ENCODE peak calls at places on chromosome 21, in seven cellular contexts. U is pancreas; S is BJ; X is GM23248; J is cardiac fibroblast; Q is effector memory CD4-positive, alpha-beta T cell; C is GM23338. L is an unnamed sample.

GRCh38 chr21:36104306-36105300 is 30.3 kb upstream of the CBR3 start:
- DNase-seq in U (peak), S (no peak), X (peak), J (peak), Q (no peak), C (peak), L (no peak)

GRCh38 chr21:22890656-22891055 is 1892.4 kb downstream of the NCAM2 start:
- DNase-seq in U (no peak), S (no peak), X (no peak), J (no peak), Q (no peak), C (no peak), L (no peak)

GRCh38 chr21:43597052-43597451 is 62.2 kb downstream of the HSF2BP start:
- DNase-seq in U (no peak), S (no peak), X (peak), J (peak), Q (no peak), C (no peak), L (no peak)

GRCh38 chr21:42633858-42634257 is 19.6 kb upstream of the PDE9A start:
- DNase-seq in U (no peak), S (no peak), X (no peak), J (no peak), Q (no peak), C (no peak), L (no peak)

GRCh38 chr21:37367301-37367757 is 756 bp downstream of the DYRK1A start:
- DNase-seq in U (peak), S (no peak), X (peak), J (no peak), Q (no peak), C (no peak), L (no peak)

GRCh38 chr21:43835861-43836260 is 29.2 kb upstream of the AGPAT3 start:
- DNase-seq in U (no peak), S (no peak), X (no peak), J (no peak), Q (no peak), C (no peak), L (no peak)

GRCh38 chr21:44345495-44345894 is 6.3 kb upstream of the CFAP410 start:
- DNase-seq in U (no peak), S (no peak), X (no peak), J (no peak), Q (no peak), C (no peak), L (no peak)

GRCh38 chr21:29287383-29287782 is 11.3 kb upstream of the BACH1 start:
- DNase-seq in U (no peak), S (no peak), X (peak), J (peak), Q (no peak), C (no peak), L (no peak)

GRCh38 chr21:44628707-44629391 is 2.0 kb downstream of the KRTAP10-9 start:
- DNase-seq in U (no peak), S (no peak), X (no peak), J (no peak), Q (no peak), C (no peak), L (no peak)

GRCh38 chr21:38524168-38525153 is 26.2 kb upstream of the ERG start:
- DNase-seq in U (no peak), S (no peak), X (no peak), J (no peak), Q (no peak), C (no peak), L (no peak)

GRCh38 chr21:38531142-38531541 is 32.9 kb upstream of the ERG start:
- DNase-seq in U (no peak), S (no peak), X (peak), J (no peak), Q (no peak), C (no peak), L (no peak)

GRCh38 chr21:38531610-38532009 is 33.3 kb upstream of the ERG start:
- DNase-seq in U (no peak), S (no peak), X (peak), J (peak), Q (no peak), C (no peak), L (no peak)

GRCh38 chr21:38525454-38525853 is 27.2 kb upstream of the ERG start:
- DNase-seq in U (no peak), S (no peak), X (no peak), J (no peak), Q (no peak), C (no peak), L (no peak)

GRCh38 chr21:38527737-38528136 is 29.5 kb upstream of the ERG start:
- DNase-seq in U (no peak), S (no peak), X (no peak), J (no peak), Q (no peak), C (no peak), L (no peak)
- H3K4me3 ChIP-seq in U (no peak), S (no peak), X (no peak), J (no peak), Q (no peak), C (no peak), L (no peak)

GRCh38 chr21:16536661-16537359 is 807.0 kb downstream of the USP25 start:
- DNase-seq in U (no peak), S (no peak), X (no peak), J (peak), Q (no peak), C (no peak), L (no peak)

GRCh38 chr21:16532841-16533240 is 803.1 kb downstream of the USP25 start:
- DNase-seq in U (no peak), S (no peak), X (peak), J (peak), Q (no peak), C (no peak), L (no peak)

GRCh38 chr21:16535100-16535418 is 805.3 kb downstream of the USP25 start:
- DNase-seq in U (peak), S (no peak), X (peak), J (peak), Q (no peak), C (no peak), L (no peak)

GRCh38 chr21:16534408-16535099 is 804.8 kb downstream of the USP25 start:
- DNase-seq in U (peak), S (no peak), X (peak), J (peak), Q (no peak), C (no peak), L (no peak)

DNA sequence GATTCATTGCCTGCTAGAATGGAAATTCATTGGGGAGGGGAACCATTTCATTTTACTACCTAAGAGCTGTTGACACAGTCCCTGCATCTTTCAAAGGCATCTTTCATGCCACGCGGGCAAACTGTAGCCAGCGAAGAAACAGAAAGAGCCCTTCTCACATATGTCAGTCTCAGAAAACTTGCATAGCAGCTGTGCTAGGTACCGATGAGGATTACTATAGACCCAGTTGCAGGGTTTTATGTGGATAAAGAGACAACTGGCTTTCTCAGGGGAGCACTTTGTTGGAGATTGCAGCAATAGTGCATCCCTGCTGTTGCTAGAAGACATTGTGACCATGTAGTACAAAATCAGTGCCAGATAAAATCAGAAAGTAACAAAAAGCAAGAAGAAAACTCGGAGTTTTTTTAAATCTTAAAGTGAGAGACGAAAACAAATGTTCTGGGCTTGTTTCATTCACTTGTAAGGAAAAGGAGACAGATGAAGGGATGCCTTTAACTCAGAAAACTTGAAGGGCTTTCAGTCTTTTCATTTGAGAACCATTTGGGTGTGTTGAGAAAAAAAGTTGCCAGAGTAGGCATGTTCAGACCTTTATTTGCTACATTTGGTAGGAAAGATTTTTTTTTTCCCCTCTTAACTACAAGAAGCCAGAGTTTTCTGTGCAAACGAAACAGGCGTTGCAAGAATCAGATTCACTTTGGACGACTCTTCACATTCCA is 804.1 kb downstream of the USP25 start:
- DNase-seq in U (no peak), S (no peak), X (peak), J (no peak), Q (no peak), C (no peak), L (no peak)
- H3K4me3 ChIP-seq in U (peak), S (peak), X (peak), J (peak), Q (no peak), C (no peak), L (no peak)

DNA sequence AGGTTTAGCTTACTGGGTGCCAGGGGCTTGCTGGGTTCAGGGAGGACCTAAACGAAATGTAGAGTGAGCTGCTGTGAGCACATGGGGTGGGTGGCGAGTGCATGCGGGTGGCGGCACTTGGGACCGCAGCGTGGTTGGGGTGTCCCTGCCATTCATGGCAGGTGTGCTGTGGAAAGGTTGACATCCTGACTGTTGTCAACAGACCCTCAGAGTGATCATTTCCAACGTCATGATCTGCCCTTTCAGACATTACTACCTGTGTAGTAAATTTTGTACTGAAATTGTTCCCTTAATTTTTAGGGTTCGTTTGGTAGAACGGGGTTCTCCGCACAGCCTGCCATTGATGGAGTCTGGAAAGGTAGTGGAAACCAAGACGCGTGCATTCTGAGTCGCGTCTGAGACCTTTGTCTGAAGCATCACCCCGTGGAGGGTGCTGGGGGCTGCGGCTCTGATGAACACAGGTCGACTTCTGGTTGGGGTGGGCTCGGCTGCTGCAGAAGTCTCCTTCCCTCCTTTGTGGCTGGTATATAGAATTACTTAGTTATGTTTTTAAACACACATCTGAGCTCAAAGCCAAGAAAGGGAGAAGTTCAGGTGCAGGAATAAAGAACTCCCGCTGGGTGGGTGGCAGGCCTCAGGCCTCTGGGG is 43.3 kb downstream of the S100B start:
- DNase-seq in U (no peak), S (no peak), X (no peak), J (no peak), Q (no peak), C (no peak), L (no peak)
- H3K4me3 ChIP-seq in U (no peak), S (no peak), X (no peak), J (no peak), Q (no peak), C (no peak), L (no peak)

GRCh38 chr21:45631540-45631939 is 12.0 kb upstream of the PCBP3 start:
- DNase-seq in U (no peak), S (no peak), X (no peak), J (no peak), Q (no peak), C (no peak), L (no peak)
- H3K4me3 ChIP-seq in U (no peak), S (no peak), X (no peak), J (no peak), Q (no peak), C (no peak), L (no peak)

GRCh38 chr21:38959686-38960049 is 153.9 kb downstream of the ETS2 start:
- DNase-seq in U (no peak), S (no peak), X (no peak), J (no peak), Q (no peak), C (no peak), L (no peak)

GRCh38 chr21:38965910-38966504 is 160.3 kb downstream of the ETS2 start:
- DNase-seq in U (peak), S (no peak), X (no peak), J (no peak), Q (no peak), C (peak), L (no peak)

GRCh38 chr21:38965241-38965640 is 159.5 kb downstream of the ETS2 start:
- DNase-seq in U (no peak), S (no peak), X (peak), J (no peak), Q (no peak), C (no peak), L (no peak)

GRCh38 chr21:38960251-38960650 is 154.5 kb downstream of the ETS2 start:
- DNase-seq in U (no peak), S (no peak), X (no peak), J (no peak), Q (no peak), C (no peak), L (no peak)

DNA sequence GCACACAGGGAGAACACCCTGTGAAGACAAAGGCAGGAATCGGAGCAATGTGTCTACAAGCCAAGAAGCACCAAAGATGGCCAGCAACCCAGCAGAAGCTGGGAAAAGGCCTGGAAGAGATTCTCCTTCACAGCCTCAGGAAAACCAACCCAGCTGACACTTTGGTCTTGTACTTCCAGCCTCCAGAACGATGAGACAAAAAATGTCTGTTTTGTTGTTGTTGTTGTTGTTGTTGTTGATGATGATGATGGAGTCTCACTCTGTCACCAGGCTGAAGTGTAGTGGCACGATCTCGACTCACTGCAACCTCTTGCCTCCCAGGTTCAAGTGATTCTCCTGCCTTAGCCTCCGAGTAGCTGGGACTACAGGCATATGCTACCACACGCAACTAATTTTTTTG is 157.3 kb downstream of the ETS2 start:
- DNase-seq in U (no peak), S (no peak), X (no peak), J (no peak), Q (no peak), C (no peak), L (no peak)
- H3K4me3 ChIP-seq in U (no peak), S (no peak), X (no peak), J (no peak), Q (no peak), C (no peak), L (no peak)